ENCODE peak calls at places on chromosomes 3 and 15, in seven cellular contexts. P is CD8-positive, alpha-beta T cell; I is Caco-2; U is IMR-90; O is mesothelial cell of epicardium; X is astrocyte; T is fibroblast of pulmonary artery. C is an unnamed sample.

GRCh38 chr3:160170409-160171370 is 54.5 kb upstream of the C3orf80 start:
- DNase-seq in P (no peak), I (no peak), U (no peak), O (no peak), X (no peak), T (no peak), C (no peak)

GRCh38 chr3:50611464-50612233 is at the start of gene CISH:
- DNase-seq in P (peak), I (peak), U (peak), O (peak), X (peak), T (peak), C (peak)

GRCh38 chr3:9204253-9205005 is 45.0 kb downstream of the SRGAP3 start:
- DNase-seq in P (no peak), I (peak), U (no peak), O (no peak), X (no peak), T (no peak), C (no peak)

GRCh38 chr3:62604301-62604700 is 231.0 kb upstream of the FEZF2 start:
- DNase-seq in P (no peak), I (no peak), U (peak), O (no peak), X (peak), T (peak), C (no peak)

GRCh38 chr3:195921334-195921771 is 13.0 kb upstream of the TNK2 start:
- DNase-seq in P (no peak), I (no peak), U (no peak), O (no peak), X (peak), T (peak), C (no peak)

GRCh38 chr15:79496838-79497237 is 64.7 kb downstream of the MINAR1 start:
- DNase-seq in P (no peak), I (no peak), U (no peak), O (no peak), X (no peak), T (no peak), C (no peak)

GRCh38 chr3:108780235-108780634 is 23.0 kb upstream of the RETNLB start:
- DNase-seq in P (peak), I (no peak), U (no peak), O (no peak), X (no peak), T (no peak), C (no peak)

GRCh38 chr3:10937141-10937825 is 55.3 kb upstream of the SLC6A1 start:
- DNase-seq in P (no peak), I (no peak), U (no peak), O (no peak), X (no peak), T (no peak), C (no peak)

GRCh38 chr3:30667250-30667585 is 60.8 kb downstream of the TGFBR2 start:
- DNase-seq in P (no peak), I (peak), U (no peak), O (no peak), X (peak), T (peak), C (no peak)

GRCh38 chr3:195715583-195716266 is 5.1 kb upstream of the MUC20 start:
- DNase-seq in P (no peak), I (no peak), U (peak), O (no peak), X (no peak), T (no peak), C (no peak)

GRCh38 chr3:141125351-141125750 is 74.2 kb downstream of the SPSB4 start:
- DNase-seq in P (no peak), I (no peak), U (no peak), O (no peak), X (no peak), T (no peak), C (peak)

GRCh38 chr3:132432639-132433038 is 15.3 kb downstream of the DNAJC13 start:
- DNase-seq in P (no peak), I (no peak), U (peak), O (no peak), X (peak), T (peak), C (no peak)

GRCh38 chr3:11969986-11970385 is 34.2 kb upstream of the SYN2 start:
- DNase-seq in P (no peak), I (no peak), U (no peak), O (no peak), X (no peak), T (no peak), C (no peak)

GRCh38 chr15:81483496-81483895 is 109.5 kb upstream of the TMC3 start:
- DNase-seq in P (no peak), I (no peak), U (no peak), O (no peak), X (no peak), T (no peak), C (no peak)

GRCh38 chr15:64355559-64356442 is at the start of gene CSNK1G1:
- DNase-seq in P (peak), I (peak), U (peak), O (peak), X (peak), T (peak), C (peak)

GRCh38 chr3:132822837-132823236 is 100.6 kb upstream of the NPHP3 start:
- DNase-seq in P (no peak), I (no peak), U (no peak), O (no peak), X (no peak), T (no peak), C (no peak)

GRCh38 chr3:168269019-168269418 is 173.3 kb upstream of the GOLIM4 start:
- DNase-seq in P (no peak), I (no peak), U (no peak), O (no peak), X (no peak), T (no peak), C (no peak)

GRCh38 chr3:169980055-169980454 is 13.4 kb downstream of the SEC62 start:
- DNase-seq in P (no peak), I (peak), U (peak), O (no peak), X (peak), T (peak), C (no peak)

GRCh38 chr3:196661400-196661799 is 21.9 kb downstream of the NRROS start:
- DNase-seq in P (no peak), I (no peak), U (no peak), O (no peak), X (no peak), T (no peak), C (no peak)

GRCh38 chr3:49600781-49601180 is 46.5 kb downstream of the BSN start:
- DNase-seq in P (no peak), I (no peak), U (peak), O (no peak), X (no peak), T (no peak), C (peak)

GRCh38 chr3:23701711-23702110 is 104.0 kb upstream of the UBE2E1 start:
- DNase-seq in P (no peak), I (no peak), U (no peak), O (no peak), X (no peak), T (no peak), C (no peak)
- TF ChIP-seq CTCF in P (no peak), I (no peak), U (no peak), O (no peak), X (no peak), T (no peak), C (no peak)

GRCh38 chr15:91866971-91867372 is 13.5 kb downstream of the SLCO3A1 start:
- DNase-seq in P (no peak), I (no peak), U (no peak), O (no peak), X (no peak), T (peak), C (no peak)

GRCh38 chr15:91865903-91866302 is 12.4 kb downstream of the SLCO3A1 start:
- DNase-seq in P (no peak), I (no peak), U (peak), O (no peak), X (peak), T (no peak), C (no peak)

GRCh38 chr15:91867581-91868026 is 14.1 kb downstream of the SLCO3A1 start:
- DNase-seq in P (no peak), I (no peak), U (peak), O (no peak), X (peak), T (peak), C (no peak)

GRCh38 chr15:91865486-91865885 is 12.0 kb downstream of the SLCO3A1 start:
- DNase-seq in P (no peak), I (no peak), U (no peak), O (no peak), X (no peak), T (no peak), C (no peak)

DNA sequence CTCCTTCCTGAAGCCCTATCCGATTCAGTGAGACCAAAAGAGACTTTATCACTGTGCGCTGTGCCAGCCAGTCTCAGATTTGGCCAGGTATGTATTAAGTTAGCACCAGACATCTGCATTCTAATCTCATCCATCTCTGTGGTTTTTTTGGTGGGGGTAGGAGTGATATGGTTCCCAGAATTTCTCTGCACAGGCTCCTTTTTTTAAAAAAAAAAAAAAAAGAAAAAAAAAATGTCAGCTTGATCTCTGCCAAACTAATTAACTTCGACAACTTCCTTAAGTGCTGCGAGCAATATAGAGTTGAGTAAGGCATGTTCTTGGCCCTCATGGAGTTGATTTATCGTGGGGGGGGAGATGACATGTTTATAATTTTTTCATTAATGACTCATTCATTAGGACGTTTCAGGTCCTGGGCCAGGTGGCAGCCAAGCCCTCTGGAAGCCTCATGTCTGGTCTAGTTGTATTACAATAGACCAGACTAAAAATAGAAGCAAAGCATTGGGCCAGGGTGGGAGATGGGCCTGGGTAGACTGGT is 12.9 kb downstream of the SLCO3A1 start:
- DNase-seq in P (no peak), I (no peak), U (peak), O (no peak), X (peak), T (peak), C (no peak)
- TF ChIP-seq CTCF in P (no peak), I (no peak), U (no peak), O (no peak), X (no peak), T (no peak), C (no peak)

GRCh38 chr3:139935866-139936817 is 1.2 kb downstream of the CLSTN2 start:
- DNase-seq in P (no peak), I (peak), U (no peak), O (peak), X (no peak), T (no peak), C (peak)
- TF ChIP-seq CTCF in P (no peak), I (no peak), U (no peak), O (no peak), X (no peak), T (no peak), C (no peak)

GRCh38 chr3:82012775-82013174 is 251.3 kb upstream of the GBE1 start:
- DNase-seq in P (no peak), I (no peak), U (no peak), O (no peak), X (no peak), T (peak), C (no peak)
- TF ChIP-seq CTCF in P (no peak), I (no peak), U (peak), O (no peak), X (peak), T (peak), C (peak)

DNA sequence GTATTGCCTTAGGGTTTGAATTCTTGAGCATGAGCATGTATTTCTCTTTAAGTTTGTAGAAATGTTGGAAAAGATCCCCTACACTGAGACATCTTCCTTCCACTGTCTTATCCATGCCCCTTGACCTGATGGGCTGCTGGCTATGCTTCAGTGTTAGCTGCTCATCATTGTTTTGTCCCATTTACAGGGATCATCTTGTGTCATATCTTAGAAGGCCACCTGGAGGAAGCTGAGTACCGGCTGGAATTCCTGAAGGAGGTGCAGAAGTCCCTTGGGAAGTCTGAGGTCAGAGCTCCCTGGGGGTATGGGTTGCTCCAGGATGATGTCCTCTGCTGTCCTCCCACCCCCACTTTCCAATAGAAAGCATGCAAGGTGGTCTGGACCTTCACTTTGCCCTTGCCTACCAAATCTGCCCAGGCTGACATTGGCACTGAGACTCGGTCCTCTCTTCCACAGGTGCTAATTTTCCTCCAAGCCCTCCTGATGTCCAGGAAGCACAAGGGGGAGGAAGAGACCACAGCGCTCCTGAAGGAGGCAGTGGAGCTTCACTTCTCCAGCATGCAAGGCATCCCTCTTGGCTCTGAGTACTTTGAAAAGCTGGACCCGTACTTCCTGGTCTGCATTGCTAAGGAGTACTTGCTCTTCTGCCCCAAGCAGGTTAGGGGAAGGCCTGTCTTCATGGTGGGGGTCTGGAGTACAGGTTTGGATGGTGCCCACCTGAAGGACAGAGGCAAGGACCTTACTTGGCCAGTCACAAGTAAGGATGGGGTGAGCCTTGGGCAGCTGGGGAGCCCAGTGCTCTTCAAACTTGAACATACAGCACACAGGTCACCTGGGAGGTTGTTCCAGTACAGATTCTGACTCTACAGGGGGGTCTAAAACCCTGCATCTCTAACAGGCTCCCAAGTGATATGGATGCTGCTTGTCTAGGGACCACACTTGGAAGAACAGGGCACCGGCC is 17.7 kb downstream of the TTC21A start:
- DNase-seq in P (no peak), I (peak), U (peak), O (no peak), X (no peak), T (peak), C (no peak)
- TF ChIP-seq CTCF in P (no peak), I (no peak), U (peak), O (no peak), X (peak), T (peak), C (peak)

GRCh38 chr15:73686781-73687256 is 2.6 kb downstream of the CD276 start:
- DNase-seq in P (no peak), I (no peak), U (peak), O (no peak), X (peak), T (peak), C (no peak)
- TF ChIP-seq CTCF in P (no peak), I (no peak), U (no peak), O (no peak), X (peak), T (peak), C (no peak)

GRCh38 chr15:44427756-44428724 is 611 bp downstream of the CTDSPL2 start:
- DNase-seq in P (peak), I (peak), U (peak), O (no peak), X (peak), T (peak), C (no peak)
- TF ChIP-seq CTCF in P (peak), I (no peak), U (no peak), O (no peak), X (peak), T (no peak), C (peak)

C was measured in osteocyte.